ENCODE peak calls at places on chromosomes 2 and 18, in four cellular contexts. N is NCI-H345; O is heart right ventricle; W is CD8-positive, alpha-beta T cell. U is an unnamed sample.

GRCh38 chr2:45808294-45808693 is 156.8 kb downstream of the PRKCE start:
- DNase-seq in W (no peak), O (no peak), N (peak), U (no peak)

GRCh38 chr2:71538656-71539265 is 85.4 kb downstream of the DYSF start:
- DNase-seq in W (no peak), O (no peak), N (no peak), U (no peak)

GRCh38 chr2:12451726-12452125 is 265.0 kb upstream of the TRIB2 start:
- DNase-seq in W (no peak), N (no peak), O (no peak), U (no peak)

GRCh38 chr2:21821697-21822227 is 698.0 kb downstream of the TDRD15 start:
- DNase-seq in W (no peak), O (no peak), N (no peak), U (no peak)

GRCh38 chr2:181317511-181317910 is 139.7 kb upstream of the ITGA4 start:
- DNase-seq in N (no peak), W (no peak), O (no peak), U (no peak)

GRCh38 chr2:19786408-19787058 is 115.2 kb downstream of the TTC32 start:
- DNase-seq in W (no peak), O (no peak), N (no peak), U (no peak)

GRCh38 chr2:85213404-85213803 is 80.2 kb downstream of the TCF7L1 start:
- DNase-seq in N (no peak), W (no peak), O (no peak), U (no peak)

GRCh38 chr2:191056218-191056617 is 42.2 kb upstream of the STAT1 start:
- DNase-seq in N (no peak), W (no peak), O (no peak), U (no peak)

GRCh38 chr2:11375689-11376027 is 31.2 kb upstream of the ROCK2 start:
- DNase-seq in N (no peak), O (no peak), W (no peak), U (no peak)

GRCh38 chr18:21605218-21605617 is 4.7 kb upstream of the ESCO1 start:
- DNase-seq in O (no peak), N (no peak), W (no peak), U (no peak)

GRCh38 chr2:190540048-190540447 is 5.5 kb upstream of the NEMP2 start:
- DNase-seq in O (no peak), W (no peak), N (no peak), U (no peak)

GRCh38 chr2:41488854-41489253 is 559.0 kb upstream of the PKDCC start:
- DNase-seq in W (no peak), N (no peak), O (no peak), U (no peak)

GRCh38 chr18:61580061-61580460 is 246.8 kb downstream of the CDH20 start:
- DNase-seq in W (no peak), N (no peak), O (no peak), U (no peak)

GRCh38 chr2:197255550-197255949 is 55.0 kb downstream of the ANKRD44 start:
- DNase-seq in W (peak), O (peak), N (peak), U (no peak)

GRCh38 chr2:237978058-237978712 is 11.4 kb downstream of the UBE2F start:
- DNase-seq in O (peak), N (no peak), W (no peak), U (no peak)

GRCh38 chr18:9925369-9925768 is 11.6 kb downstream of the VAPA start:
- DNase-seq in N (no peak), W (no peak), O (no peak), U (no peak)

GRCh38 chr2:157744571-157745076 is 116.0 kb upstream of the ACVR1C start:
- DNase-seq in O (no peak), N (no peak), W (no peak), U (no peak)

GRCh38 chr18:45168883-45169585 is 446.2 kb upstream of the SLC14A2 start:
- DNase-seq in W (no peak), N (no peak), O (no peak), U (no peak)

GRCh38 chr2:147076634-147077033 is 768.2 kb upstream of the ACVR2A start:
- DNase-seq in W (no peak), O (no peak), N (no peak), U (no peak)

GRCh38 chr18:10526211-10526949 is 553 bp downstream of the NAPG start:
- DNase-seq in W (peak), N (peak), O (peak), U (no peak)

GRCh38 chr18:11040823-11041712 is 108.3 kb downstream of the PIEZO2 start:
- DNase-seq in O (peak), W (no peak), N (peak), U (no peak)

GRCh38 chr2:99079226-99079625 is 62.3 kb upstream of the C2orf15 start:
- DNase-seq in O (no peak), W (no peak), N (no peak), U (no peak)

GRCh38 chr2:236343400-236344161 is 79.4 kb upstream of the ASB18 start:
- DNase-seq in W (peak), N (peak), O (peak), U (peak)

GRCh38 chr18:21943456-21943855 is 202.9 kb downstream of the MIB1 start:
- DNase-seq in N (no peak), O (no peak), W (no peak), U (no peak)

GRCh38 chr18:37586641-37587225 is 21.1 kb upstream of the CELF4 start:
- DNase-seq in O (no peak), W (no peak), N (no peak), U (no peak)

GRCh38 chr2:231590614-231591013 is 2.0 kb upstream of the TEX44 start:
- DNase-seq in O (no peak), W (no peak), N (no peak), U (no peak)

GRCh38 chr2:144131042-144131441 is 388.9 kb downstream of the ZEB2 start:
- DNase-seq in N (no peak), W (no peak), O (no peak), U (no peak)

GRCh38 chr2:190891370-190891769 is 10.7 kb downstream of the GLS start:
- DNase-seq in N (no peak), W (no peak), O (no peak), U (no peak)